ENCODE peak calls at places on chromosomes 12 and 14, in nine cellular contexts. T, Y, O, N, V, U, E, C and M are unnamed samples.

GRCh38 chr12:93111791-93112208 is 182.7 kb upstream of the EEA1 start:
- DNase-seq in T (no peak), Y (no peak), O (no peak), N (no peak), V (no peak), U (no peak), E (no peak), C (no peak), M (no peak)

GRCh38 chr14:69873877-69874780 is 5.1 kb upstream of the SMOC1 start:
- DNase-seq in T (no peak), Y (no peak), O (no peak), N (no peak), V (no peak), U (no peak), E (no peak), C (no peak), M (no peak)

GRCh38 chr14:53062856-53063255 is 90.3 kb downstream of the DDHD1 start:
- DNase-seq in T (peak), Y (no peak), O (no peak), N (no peak), V (no peak), U (no peak), E (no peak), C (no peak), M (no peak)

GRCh38 chr12:46585854-46586621 is 213.5 kb upstream of the SLC38A2 start:
- DNase-seq in T (peak), Y (no peak), O (peak), N (peak), V (no peak), U (peak), E (peak), C (no peak), M (no peak)

GRCh38 chr14:36655963-36656768 is 5.5 kb upstream of the PAX9 start:
- DNase-seq in T (no peak), Y (no peak), O (peak), N (peak), V (no peak), U (no peak), E (no peak), C (no peak), M (peak)

GRCh38 chr12:58920102-58920955 is at the start of gene LRIG3:
- DNase-seq in T (peak), Y (peak), O (peak), N (peak), V (peak), U (no peak), E (peak), C (peak), M (peak)

GRCh38 chr12:92897844-92898243 is 31.3 kb downstream of the EEA1 start:
- DNase-seq in T (no peak), Y (no peak), O (no peak), N (no peak), V (no peak), U (no peak), E (no peak), C (no peak), M (no peak)

GRCh38 chr14:30525833-30526232 is 33.1 kb upstream of the G2E3 start:
- DNase-seq in T (no peak), Y (no peak), O (no peak), N (no peak), V (no peak), U (no peak), E (no peak), C (no peak), M (no peak)

GRCh38 chr12:31989987-31990386 is 30.8 kb downstream of the RESF1 start:
- DNase-seq in T (no peak), Y (no peak), O (no peak), N (no peak), V (no peak), U (no peak), E (no peak), C (no peak), M (peak)

GRCh38 chr12:54287316-54288157 is 7.0 kb downstream of the HNRNPA1 start:
- DNase-seq in T (no peak), Y (no peak), O (no peak), N (no peak), V (no peak), U (no peak), E (no peak), C (no peak), M (no peak)

GRCh38 chr14:50399251-50400032 is 2.8 kb upstream of the CDKL1 start:
- DNase-seq in T (peak), Y (no peak), O (no peak), N (peak), V (peak), U (no peak), E (peak), C (no peak), M (peak)

GRCh38 chr14:53716521-53716920 is 240.1 kb downstream of the BMP4 start:
- DNase-seq in T (no peak), Y (no peak), O (no peak), N (no peak), V (no peak), U (no peak), E (no peak), C (no peak), M (no peak)

GRCh38 chr12:65466906-65467305 is 188.4 kb downstream of the MSRB3 start:
- DNase-seq in T (no peak), Y (no peak), O (no peak), N (no peak), V (no peak), U (no peak), E (no peak), C (no peak), M (no peak)

GRCh38 chr14:100810861-100811461 is 15.0 kb upstream of the MEG3 start:
- DNase-seq in T (no peak), Y (no peak), O (no peak), N (no peak), V (no peak), U (no peak), E (no peak), C (no peak), M (no peak)

GRCh38 chr12:49801141-49802063 is 26.8 kb downstream of the NCKAP5L start:
- DNase-seq in T (no peak), Y (no peak), O (no peak), N (no peak), V (no peak), U (no peak), E (no peak), C (no peak), M (no peak)

GRCh38 chr14:75188520-75189267 is 12.3 kb upstream of the TMED10 start:
- DNase-seq in T (no peak), Y (no peak), O (no peak), N (no peak), V (no peak), U (no peak), E (peak), C (no peak), M (no peak)

GRCh38 chr12:459430-460258 is at the start of gene B4GALNT3:
- DNase-seq in T (no peak), Y (peak), O (peak), N (peak), V (peak), U (peak), E (peak), C (peak), M (peak)

GRCh38 chr12:3119745-3120660 is 42.8 kb downstream of the TSPAN9 start:
- DNase-seq in T (no peak), Y (peak), O (peak), N (peak), V (peak), U (no peak), E (no peak), C (peak), M (peak)

GRCh38 chr14:23942587-23942986 is 11.0 kb upstream of the DHRS4 start:
- DNase-seq in T (no peak), Y (no peak), O (no peak), N (peak), V (no peak), U (no peak), E (no peak), C (no peak), M (no peak)

GRCh38 chr12:50198829-50199228 is 31.7 kb upstream of the CERS5 start:
- DNase-seq in T (no peak), Y (no peak), O (no peak), N (no peak), V (no peak), U (no peak), E (no peak), C (no peak), M (no peak)

GRCh38 chr12:16350682-16351081 is 3.2 kb downstream of the MGST1 start:
- DNase-seq in T (peak), Y (no peak), O (peak), N (peak), V (no peak), U (no peak), E (no peak), C (no peak), M (peak)

GRCh38 chr14:20782280-20782890 is 1.3 kb downstream of the RNASE6 start:
- DNase-seq in T (no peak), Y (no peak), O (no peak), N (no peak), V (no peak), U (no peak), E (peak), C (no peak), M (no peak)

GRCh38 chr12:89448951-89449371 is 75.6 kb downstream of the GALNT4 start:
- DNase-seq in T (no peak), Y (no peak), O (no peak), N (no peak), V (no peak), U (no peak), E (no peak), C (no peak), M (no peak)

GRCh38 chr12:107328442-107329133 is 235.2 kb upstream of the CRY1 start:
- DNase-seq in T (no peak), Y (no peak), O (no peak), N (no peak), V (no peak), U (no peak), E (no peak), C (no peak), M (no peak)

GRCh38 chr12:107327783-107328182 is 234.4 kb upstream of the CRY1 start:
- DNase-seq in T (no peak), Y (no peak), O (no peak), N (no peak), V (no peak), U (no peak), E (no peak), C (no peak), M (no peak)

GRCh38 chr12:107329569-107330324 is 236.4 kb upstream of the CRY1 start:
- DNase-seq in T (no peak), Y (no peak), O (no peak), N (no peak), V (no peak), U (no peak), E (no peak), C (no peak), M (no peak)

GRCh38 chr12:107325075-107325474 is 231.7 kb upstream of the CRY1 start:
- DNase-seq in T (no peak), Y (no peak), O (no peak), N (no peak), V (no peak), U (no peak), E (no peak), C (no peak), M (no peak)

GRCh38 chr12:107326237-107326636 is 232.9 kb upstream of the CRY1 start:
- DNase-seq in T (no peak), Y (no peak), O (no peak), N (no peak), V (no peak), U (no peak), E (no peak), C (no peak), M (no peak)
- TF ChIP-seq CTCF in T (no peak), Y (no peak), O (no peak), N (no peak), V (no peak), U (no peak), E (no peak), C (no peak), M (no peak)

GRCh38 chr12:7091660-7092228 is 501 bp downstream of the C1R start:
- DNase-seq in T (no peak), Y (peak), O (peak), N (no peak), V (no peak), U (no peak), E (no peak), C (peak), M (no peak)

GRCh38 chr12:7089196-7089871 is 2.9 kb downstream of the C1R start:
- DNase-seq in T (no peak), Y (peak), O (no peak), N (no peak), V (no peak), U (no peak), E (no peak), C (peak), M (no peak)

GRCh38 chr12:7091171-7091570 is 1.1 kb downstream of the C1R start:
- DNase-seq in T (no peak), Y (no peak), O (peak), N (no peak), V (no peak), U (no peak), E (no peak), C (peak), M (no peak)

GRCh38 chr12:7092229-7092985 is at the start of gene C1R:
- DNase-seq in T (peak), Y (peak), O (peak), N (peak), V (peak), U (peak), E (peak), C (peak), M (peak)

DNA sequence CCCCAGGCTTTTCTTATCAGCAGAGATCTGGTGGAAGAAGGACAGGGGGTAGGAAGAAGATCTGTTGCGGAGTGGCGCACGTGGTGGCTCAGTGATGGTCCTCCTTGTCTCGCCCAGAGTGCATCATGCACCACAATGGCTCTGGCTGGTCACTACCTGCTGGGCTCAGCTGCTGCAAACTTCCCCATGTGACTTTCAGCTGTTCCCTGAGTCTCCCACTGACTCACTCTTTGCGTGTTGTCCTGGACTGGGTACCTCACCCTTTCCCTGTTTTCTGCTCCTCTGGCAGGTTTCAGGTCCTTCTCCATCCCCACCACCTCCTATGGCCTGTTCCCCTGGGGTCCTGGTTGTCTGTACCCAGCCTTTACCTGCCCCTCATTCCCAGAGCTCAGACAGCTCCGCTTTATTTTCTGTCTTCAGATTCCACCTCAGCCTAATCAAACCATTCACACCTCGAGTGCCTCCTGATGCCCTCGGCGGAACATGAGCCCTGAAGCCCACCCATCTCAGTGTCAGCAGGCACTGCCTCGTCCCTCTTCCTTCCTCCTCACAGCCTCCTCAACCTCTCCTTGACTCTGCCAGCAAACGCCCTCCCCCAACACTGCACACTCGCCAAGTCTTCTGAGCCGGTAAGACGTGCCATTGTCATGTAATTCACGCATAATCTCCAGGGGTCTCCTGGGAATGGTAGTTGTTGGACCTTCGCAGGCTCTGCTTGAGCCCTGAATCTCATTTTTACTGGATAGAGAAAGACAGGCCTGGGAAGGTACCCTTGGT is 1.8 kb downstream of the C1R start:
- DNase-seq in T (no peak), Y (peak), O (no peak), N (no peak), V (no peak), U (no peak), E (no peak), C (no peak), M (no peak)
- H3K27ac ChIP-seq in T (no peak), Y (peak), O (peak), N (no peak), V (peak), U (no peak), E (peak), C (peak), M (no peak)

GRCh38 chr12:104825408-104825807 is 132.7 kb downstream of the SLC41A2 start:
- DNase-seq in T (no peak), Y (no peak), O (no peak), N (no peak), V (no peak), U (no peak), E (no peak), C (no peak), M (no peak)
- TF ChIP-seq CTCF in T (peak), Y (no peak), O (no peak), N (no peak), V (no peak), U (no peak), E (no peak), C (no peak), M (no peak)

GRCh38 chr14:78631551-78631950 is 461.4 kb downstream of the NRXN3 start:
- DNase-seq in T (no peak), Y (no peak), O (no peak), N (no peak), V (no peak), U (no peak), E (no peak), C (no peak), M (no peak)
- H3K27ac ChIP-seq in T (no peak), Y (no peak), O (no peak), N (no peak), V (no peak), U (no peak), E (no peak), C (no peak), M (no peak)

DNA sequence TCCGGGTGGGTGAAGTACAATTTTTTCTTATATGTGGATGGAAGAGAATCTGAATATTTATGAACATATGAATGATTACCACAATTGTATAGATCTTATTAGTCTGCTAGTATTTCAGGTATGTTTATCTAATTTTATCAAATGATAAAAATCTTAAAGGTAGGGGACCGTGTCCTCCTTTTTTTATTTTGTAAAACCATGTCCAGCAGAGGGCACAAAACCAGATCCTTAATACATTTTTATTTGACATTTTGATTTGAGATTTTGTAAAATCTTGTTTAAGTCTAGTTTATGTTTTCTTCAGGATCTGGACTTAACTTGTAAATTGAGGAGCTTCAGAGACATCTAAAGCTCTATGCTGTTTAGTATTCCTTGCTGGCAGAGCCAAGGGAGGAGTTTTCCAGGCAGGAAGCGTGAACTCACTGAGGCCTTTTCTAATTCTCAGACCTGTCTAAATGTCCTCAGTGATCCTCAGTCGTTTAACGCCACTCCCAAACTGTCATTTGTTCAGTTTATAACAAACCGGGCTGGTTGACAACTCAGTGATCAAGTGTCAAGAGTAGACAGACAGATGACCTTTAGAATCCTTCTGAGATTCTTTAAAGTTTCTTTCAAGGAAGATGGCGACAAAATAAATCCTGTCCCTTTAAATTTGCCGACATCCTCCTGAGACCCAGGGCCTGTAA is 263.9 kb downstream of the KTN1 start:
- DNase-seq in T (no peak), Y (no peak), O (no peak), N (no peak), V (no peak), U (no peak), E (no peak), C (no peak), M (no peak)
- TF ChIP-seq CTCF in T (peak), Y (peak), O (peak), N (no peak), V (no peak), U (no peak), E (peak), C (no peak), M (peak)

DNA sequence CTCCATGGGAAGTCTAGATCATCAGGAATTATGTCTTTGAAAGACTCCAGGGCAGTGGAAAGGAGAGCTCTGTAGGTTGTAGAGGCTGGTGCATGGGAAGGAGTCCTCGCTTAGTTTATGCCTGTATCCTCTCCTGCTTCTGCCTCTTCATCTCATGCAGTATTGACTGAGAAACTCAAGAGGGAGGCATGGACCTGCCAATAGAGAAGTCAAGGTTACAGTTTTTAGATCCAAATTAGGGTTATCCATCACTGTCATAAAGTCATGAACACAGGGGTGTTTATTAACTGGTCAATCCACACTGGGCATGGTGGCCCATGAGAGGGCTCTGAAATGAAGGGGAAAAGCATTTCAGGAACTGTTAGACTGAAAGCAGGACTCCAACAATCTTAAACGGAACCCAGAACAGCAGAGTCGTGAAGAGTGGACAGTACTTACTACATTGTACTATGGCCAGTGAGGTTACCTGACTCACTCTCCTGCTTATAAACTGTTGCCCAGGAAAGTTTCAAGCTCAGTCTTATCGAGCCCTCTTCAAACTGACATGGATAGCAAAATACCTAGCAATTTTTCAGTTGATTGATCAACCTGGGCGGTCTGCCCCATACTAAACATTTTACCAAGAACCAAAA is 30.1 kb upstream of the DHRS7 start:
- DNase-seq in T (no peak), Y (no peak), O (no peak), N (no peak), V (no peak), U (no peak), E (no peak), C (no peak), M (no peak)
- H3K27ac ChIP-seq in T (no peak), Y (no peak), O (no peak), N (no peak), V (no peak), U (no peak), E (no peak), C (no peak), M (no peak)

GRCh38 chr12:28709996-28710685 is 438.9 kb upstream of the FAR2 start:
- DNase-seq in T (no peak), Y (no peak), O (no peak), N (no peak), V (no peak), U (no peak), E (no peak), C (no peak), M (no peak)

GRCh38 chr12:28704477-28705169 is 444.5 kb upstream of the FAR2 start:
- DNase-seq in T (no peak), Y (no peak), O (no peak), N (no peak), V (no peak), U (no peak), E (no peak), C (no peak), M (no peak)

GRCh38 chr12:28711411-28711810 is 437.7 kb upstream of the FAR2 start:
- DNase-seq in T (no peak), Y (no peak), O (no peak), N (no peak), V (no peak), U (no peak), E (no peak), C (no peak), M (no peak)

GRCh38 chr12:28710882-28711281 is 438.2 kb upstream of the FAR2 start:
- DNase-seq in T (peak), Y (no peak), O (no peak), N (no peak), V (no peak), U (no peak), E (no peak), C (no peak), M (no peak)

DNA sequence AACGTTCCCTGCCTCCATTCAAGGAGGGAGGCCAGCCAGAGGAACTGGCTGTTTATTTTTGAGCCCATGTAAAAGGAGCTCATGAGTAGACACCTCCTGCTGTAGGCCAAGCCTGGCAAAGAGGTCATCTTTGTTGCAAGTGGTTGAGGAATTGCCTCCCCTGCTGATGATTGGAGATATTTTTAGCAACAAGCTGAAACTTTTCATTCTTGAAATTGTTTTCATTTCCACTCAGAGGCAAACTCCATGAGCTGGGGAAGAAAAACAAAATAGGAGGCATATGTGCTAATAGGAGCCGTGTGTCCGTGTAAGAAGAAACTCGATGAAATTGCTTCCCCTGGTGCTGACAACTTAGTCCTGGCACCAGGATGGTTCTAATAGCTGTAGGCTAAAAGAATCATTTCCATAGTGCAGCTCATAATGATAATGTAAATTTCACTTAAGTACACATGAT is 440.1 kb upstream of the FAR2 start:
- DNase-seq in T (peak), Y (no peak), O (no peak), N (no peak), V (no peak), U (no peak), E (no peak), C (no peak), M (no peak)
- TF ChIP-seq CTCF in T (no peak), Y (no peak), O (no peak), N (no peak), V (no peak), U (no peak), E (no peak), C (no peak), M (no peak)